ENCODE peak calls at places on chromosomes 7 and 10, in six cellular contexts. X is AG08395, N is heart right ventricle, D is RPMI7951, Q is amygdala, W is osteocyte. K is an unnamed sample.

GRCh38 chr10:52997007-52997406 is 224.4 kb upstream of the MBL2 start:
- DNase-seq in X (no peak), N (no peak), D (no peak), Q (no peak), W (no peak), K (no peak)

GRCh38 chr10:130576427-130576826 is 440.2 kb downstream of the GLRX3 start:
- DNase-seq in X (no peak), N (no peak), D (no peak), Q (no peak), W (peak; percentile 51), K (no peak)

GRCh38 chr7:76349313-76349885 is 9.4 kb downstream of the YWHAG start:
- DNase-seq in X (no peak), N (no peak), D (no peak), Q (no peak), W (no peak), K (no peak)

GRCh38 chr7:37986780-37987380 is 66.4 kb downstream of the EPDR1 start:
- DNase-seq in X (peak; percentile 30), N (no peak), D (peak; percentile 9), Q (no peak), W (no peak), K (no peak)

GRCh38 chr7:44898059-44898458 is 12.7 kb upstream of the PURB start:
- DNase-seq in X (no peak), N (no peak), D (no peak), Q (no peak), W (peak; percentile 10), K (no peak)

GRCh38 chr10:132918617-132919373 is 23.6 kb downstream of the CFAP46 start:
- DNase-seq in X (no peak), N (no peak), D (no peak), Q (no peak), W (no peak), K (no peak)

GRCh38 chr10:98338318-98338717 is 70.3 kb upstream of the LOXL4 start:
- DNase-seq in X (no peak), N (no peak), D (no peak), Q (no peak), W (no peak), K (no peak)

GRCh38 chr7:74178632-74179031 is 4.5 kb downstream of the EIF4H start:
- DNase-seq in X (peak; percentile 51), N (no peak), D (no peak), Q (no peak), W (no peak), K (no peak)

GRCh38 chr10:132637477-132638129 is 100.0 kb downstream of the INPP5A start:
- DNase-seq in X (peak; percentile 91), N (no peak), D (peak; percentile 59), Q (no peak), W (no peak), K (peak; percentile 83)

GRCh38 chr7:149564340-149565095 is 66.9 kb upstream of the ZNF746 start:
- DNase-seq in X (no peak), N (peak; percentile 19), D (no peak), Q (no peak), W (no peak), K (no peak)

GRCh38 chr10:5976689-5977470 is 463 bp downstream of the IL15RA start:
- DNase-seq in X (no peak), N (peak; percentile 47), D (peak; percentile 53), Q (no peak), W (peak; percentile 86), K (peak; percentile 43)

GRCh38 chr7:9718071-9718470 is 1255.6 kb upstream of the PHF14 start:
- DNase-seq in X (no peak), N (no peak), D (peak; percentile 15), Q (no peak), W (no peak), K (no peak)

GRCh38 chr10:27022048-27022447 is 78.2 kb downstream of the ANKRD26 start:
- DNase-seq in X (no peak), N (no peak), D (no peak), Q (no peak), W (no peak), K (no peak)

GRCh38 chr10:12200850-12201249 is 4.9 kb downstream of the CDC123 start:
- DNase-seq in X (no peak), N (no peak), D (no peak), Q (no peak), W (no peak), K (no peak)

GRCh38 chr7:107353701-107354100 is 116.2 kb upstream of the GPR22 start:
- DNase-seq in X (peak; percentile 6), N (no peak), D (no peak), Q (no peak), W (no peak), K (no peak)

GRCh38 chr7:157150825-157151412 is 12.2 kb downstream of the UBE3C start:
- DNase-seq in X (peak; percentile 40), N (peak; percentile 29), D (no peak), Q (no peak), W (peak; percentile 74), K (no peak)

GRCh38 chr10:128043259-128044045 is 82.8 kb downstream of the MKI67 start:
- DNase-seq in X (no peak), N (no peak), D (no peak), Q (no peak), W (no peak), K (no peak)

GRCh38 chr7:139620676-139621344 is 97.3 kb downstream of the CLEC2L start:
- DNase-seq in X (peak; percentile 33), N (no peak), D (no peak), Q (no peak), W (no peak), K (peak; percentile 60)

GRCh38 chr10:102996876-102997275 is 78.8 kb downstream of the CNNM2 start:
- DNase-seq in X (no peak), N (no peak), D (no peak), Q (no peak), W (no peak), K (no peak)

GRCh38 chr10:31262672-31263071 is 56.3 kb upstream of the ZEB1 start:
- DNase-seq in X (peak; percentile 60), N (peak; percentile 64), D (peak; percentile 57), Q (no peak), W (no peak), K (no peak)

GRCh38 chr10:73039635-73040034 is 57.0 kb downstream of the P4HA1 start:
- DNase-seq in X (peak; percentile 83), N (no peak), D (no peak), Q (no peak), W (no peak), K (no peak)

GRCh38 chr7:88226886-88227516 is 7.2 kb upstream of the SRI start:
- DNase-seq in X (peak; percentile 15), N (no peak), D (peak; percentile 80), Q (no peak), W (no peak), K (no peak)

GRCh38 chr7:33854178-33854577 is 51.2 kb upstream of the BMPER start:
- DNase-seq in X (peak; percentile 76), N (no peak), D (peak; percentile 98), Q (no peak), W (no peak), K (no peak)

GRCh38 chr7:80087768-80088170 is 46.9 kb upstream of the GNAI1 start:
- DNase-seq in X (no peak), N (no peak), D (no peak), Q (no peak), W (no peak), K (no peak)